ENCODE peak calls at places on chromosomes 1 and 21, in eight cellular contexts. F, H, P, O, U, E, X and W are unnamed samples.
A peak's percentile ranks its signal among the peaks of the same experiment; 100 is the strongest.

GRCh38 chr1:93437976-93438605 is 9.8 kb upstream of the FNBP1L start:
- DNase-seq in U (no peak), P (no peak), X (no peak), F (no peak), O (peak; percentile 51), E (peak; percentile 20), H (no peak), W (no peak)

GRCh38 chr21:41950941-41951408 is 2.8 kb downstream of the C2CD2 start:
- DNase-seq in F (no peak), P (no peak), X (no peak), O (no peak), U (no peak), H (no peak), E (no peak), W (no peak)

GRCh38 chr1:168966217-168966616 is 140.3 kb upstream of the ATP1B1 start:
- DNase-seq in E (no peak), X (no peak), H (no peak), U (no peak), P (no peak), O (no peak), F (no peak), W (no peak)

GRCh38 chr1:235979716-235980338 is 85.1 kb downstream of the NID1 start:
- DNase-seq in P (peak; percentile 68), U (no peak), X (no peak), E (no peak), H (no peak), O (no peak), F (no peak), W (no peak)

GRCh38 chr1:59971464-59971911 is 44.9 kb upstream of the CYP2J2 start:
- DNase-seq in H (peak; percentile 72), E (peak; percentile 7), O (peak; percentile 42), F (peak; percentile 60), X (peak; percentile 63), U (peak; percentile 91), P (peak; percentile 86), W (no peak)

GRCh38 chr1:178565586-178565985 is 52.7 kb downstream of the TEX35 start:
- DNase-seq in E (no peak), H (no peak), X (no peak), P (no peak), U (no peak), O (no peak), F (no peak), W (no peak)

GRCh38 chr1:56068908-56069307 is 510.5 kb downstream of the PLPP3 start:
- DNase-seq in H (no peak), X (no peak), P (no peak), U (no peak), O (peak; percentile 5), E (no peak), F (no peak), W (peak; percentile 41)

GRCh38 chr1:246297314-246298273 is 209.5 kb downstream of the SMYD3 start:
- DNase-seq in F (no peak), X (no peak), O (no peak), H (no peak), E (no peak), U (no peak), P (no peak), W (no peak)

GRCh38 chr1:7378346-7379130 is 392.6 kb upstream of the VAMP3 start:
- DNase-seq in F (no peak), E (no peak), P (no peak), X (peak; percentile 2), O (no peak), H (no peak), U (peak; percentile 60), W (no peak)

GRCh38 chr1:7382971-7383370 is 388.1 kb upstream of the VAMP3 start:
- DNase-seq in H (no peak), P (no peak), O (no peak), U (peak; percentile 22), E (no peak), F (no peak), X (no peak), W (no peak)

GRCh38 chr1:7376676-7377075 is 394.4 kb upstream of the VAMP3 start:
- DNase-seq in F (no peak), X (no peak), P (no peak), U (no peak), O (no peak), H (no peak), E (no peak), W (no peak)

GRCh38 chr1:7380712-7381111 is 390.4 kb upstream of the VAMP3 start:
- DNase-seq in H (no peak), X (no peak), E (no peak), F (no peak), P (no peak), U (no peak), O (no peak), W (no peak)

DNA sequence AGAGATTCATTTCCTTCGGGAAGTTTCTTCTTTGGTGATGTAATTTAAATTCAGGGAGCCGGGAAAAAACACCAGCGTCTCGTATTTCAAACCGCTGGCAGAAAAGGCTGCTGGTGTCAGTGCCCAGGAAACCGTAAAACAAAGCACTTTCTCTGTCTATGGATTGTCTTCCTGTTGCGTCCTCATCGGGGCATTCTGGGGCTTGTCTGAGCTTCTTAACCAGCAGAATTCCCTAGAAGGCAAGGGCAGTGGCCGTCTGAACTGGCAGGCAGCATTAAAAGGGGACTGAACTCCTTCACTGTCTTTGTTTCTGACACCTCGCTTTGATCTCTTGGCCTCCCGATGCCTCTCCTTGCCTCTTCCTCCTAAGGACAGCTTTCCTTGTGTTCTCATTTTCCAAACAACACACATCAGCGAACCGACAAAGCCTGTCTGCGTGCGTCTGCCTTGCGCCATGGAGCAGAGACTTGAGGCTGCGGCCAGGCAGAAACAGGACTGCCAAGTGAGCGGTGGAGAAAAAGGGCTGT is 391.6 kb upstream of the VAMP3 start:
- DNase-seq in H (no peak), P (no peak), E (no peak), F (peak; percentile 40), X (peak; percentile 4), U (peak; percentile 43), O (no peak), W (peak; percentile 12)
- H3K27ac ChIP-seq in H (no peak overlapping the region), P (no peak overlapping the region), E (no peak overlapping the region), F (peak overlapping the region; percentile 38), X (no peak overlapping the region), U (no peak overlapping the region), O (peak overlapping the region; percentile 56), W (peak overlapping the region; percentile 45)

GRCh38 chr1:229002451-229002960 is 267.2 kb downstream of the RHOU start:
- DNase-seq in F (no peak), P (no peak), X (no peak), H (no peak), O (no peak), U (no peak), E (no peak), W (no peak)

GRCh38 chr1:229002037-229002436 is 266.8 kb downstream of the RHOU start:
- DNase-seq in X (no peak), U (no peak), E (no peak), O (no peak), P (no peak), H (no peak), F (no peak), W (no peak)

GRCh38 chr1:229005097-229005496 is 265.8 kb upstream of the RAB4A start:
- DNase-seq in P (no peak), X (no peak), E (no peak), O (no peak), F (no peak), U (no peak), H (no peak), W (no peak)

GRCh38 chr1:229004227-229004833 is 266.6 kb upstream of the RAB4A start:
- DNase-seq in F (no peak), X (no peak), U (no peak), O (no peak), H (no peak), E (no peak), P (no peak), W (no peak)

DNA sequence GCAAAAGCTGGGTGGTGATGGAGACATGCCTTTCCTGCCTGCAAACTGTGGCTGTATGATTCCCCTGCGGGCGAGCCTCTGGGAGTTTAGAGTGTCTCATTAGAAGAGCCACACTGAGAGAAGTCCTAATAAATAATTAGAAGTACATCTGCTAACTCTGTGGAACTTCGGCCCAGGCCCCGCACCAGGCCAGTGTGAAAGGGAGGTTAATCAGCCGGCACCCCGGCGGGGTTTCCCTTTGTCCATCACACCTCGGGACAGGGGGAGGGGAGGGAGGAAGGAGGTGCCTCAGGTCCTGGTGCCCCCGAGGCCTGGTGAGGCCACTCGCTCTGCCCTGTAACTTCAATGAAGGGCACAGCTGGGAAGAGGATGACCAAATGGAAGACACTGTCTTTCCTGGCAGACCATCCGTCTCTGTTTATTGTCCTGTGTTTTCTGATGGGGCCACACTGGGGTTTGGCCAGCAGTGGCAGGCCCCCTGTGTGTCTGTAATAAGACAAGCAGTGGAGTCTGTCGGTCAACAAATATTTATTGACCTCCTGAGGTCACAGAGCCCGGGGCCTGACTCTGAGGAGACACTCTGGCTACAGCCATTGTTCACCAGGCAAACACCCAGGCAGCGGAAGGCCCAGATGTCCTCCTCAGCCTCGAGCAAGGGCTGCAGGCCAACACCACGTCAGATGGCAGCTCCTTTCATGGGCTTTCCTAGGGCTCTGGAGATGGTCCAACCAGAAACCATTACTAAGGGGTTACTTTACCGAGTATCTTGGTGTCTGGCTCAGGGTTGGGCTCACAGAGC is 267.5 kb upstream of the RAB4A start:
- DNase-seq in X (no peak), E (no peak), P (peak; percentile 79), F (no peak), U (no peak), O (no peak), H (no peak), W (no peak)
- H3K27ac ChIP-seq in X (no peak overlapping the region), E (no peak overlapping the region), P (no peak overlapping the region), F (no peak overlapping the region), U (peak overlapping the region; percentile 58), O (no peak overlapping the region), H (no peak overlapping the region), W (no peak overlapping the region)

GRCh38 chr1:67677925-67678324 is 7.1 kb upstream of the GADD45A start:
- DNase-seq in X (no peak), O (no peak), E (no peak), F (no peak), U (no peak), P (no peak), H (no peak), W (no peak)

GRCh38 chr1:67677408-67677807 is 7.6 kb upstream of the GADD45A start:
- DNase-seq in F (no peak), E (no peak), H (no peak), O (no peak), U (no peak), P (no peak), X (no peak), W (no peak)

GRCh38 chr1:67674260-67675011 is 10.6 kb upstream of the GADD45A start:
- DNase-seq in X (peak; percentile 72), O (no peak), U (no peak), P (peak; percentile 52), H (no peak), F (peak; percentile 38), E (peak; percentile 82), W (no peak)

GRCh38 chr1:67676946-67677345 is 8.1 kb upstream of the GADD45A start:
- DNase-seq in P (no peak), H (no peak), E (no peak), X (no peak), F (no peak), O (no peak), U (no peak), W (no peak)

GRCh38 chr1:67675800-67676199 is 9.2 kb upstream of the GADD45A start:
- DNase-seq in F (no peak), X (no peak), H (no peak), O (no peak), E (no peak), P (no peak), U (no peak), W (no peak)
- H3K27ac ChIP-seq in F (no peak overlapping the region), X (no peak overlapping the region), H (no peak overlapping the region), O (no peak overlapping the region), E (no peak overlapping the region), P (no peak overlapping the region), U (no peak overlapping the region), W (no peak overlapping the region)

GRCh38 chr1:26856181-26856580 is 6.8 kb upstream of the SFN start:
- DNase-seq in X (no peak), H (no peak), E (no peak), F (no peak), U (no peak), O (no peak), P (no peak), W (no peak)

GRCh38 chr1:26858891-26859630 is 3.9 kb upstream of the SFN start:
- DNase-seq in X (no peak), O (no peak), P (no peak), E (no peak), F (no peak), H (no peak), U (no peak), W (peak; percentile 98)

GRCh38 chr1:26856604-26857469 is 6.1 kb upstream of the SFN start:
- DNase-seq in O (no peak), X (no peak), H (no peak), U (no peak), F (peak; percentile 64), E (no peak), P (no peak), W (peak; percentile 83)

GRCh38 chr1:26857473-26857872 is 5.5 kb upstream of the SFN start:
- DNase-seq in X (no peak), F (no peak), U (no peak), E (no peak), O (no peak), H (no peak), P (no peak), W (no peak)

DNA sequence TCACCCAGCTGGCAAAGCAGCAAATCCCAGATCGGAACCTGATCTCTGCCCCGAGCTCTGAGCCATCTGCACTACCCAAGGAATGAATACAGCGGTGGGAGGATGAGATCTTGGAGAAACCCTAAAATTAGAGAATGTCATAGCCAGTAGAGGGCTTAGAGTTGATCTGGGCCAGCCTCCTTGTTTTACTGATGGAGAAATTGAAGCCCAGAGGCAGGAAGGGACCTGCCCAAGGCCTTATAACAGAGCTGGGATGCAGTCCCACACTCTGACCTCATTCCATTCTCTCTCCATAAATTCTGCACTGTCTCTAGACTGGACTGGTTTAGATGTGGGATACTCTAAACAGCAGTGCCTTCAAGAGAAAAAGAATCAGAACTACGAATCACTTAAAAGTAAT is 4.8 kb upstream of the SFN start:
- DNase-seq in F (no peak), X (no peak), P (no peak), O (no peak), U (no peak), E (no peak), H (no peak), W (no peak)
- H3K27ac ChIP-seq in F (peak overlapping the region; percentile 6), X (no peak overlapping the region), P (no peak overlapping the region), O (peak overlapping the region; percentile 28), U (no peak overlapping the region), E (no peak overlapping the region), H (no peak overlapping the region), W (peak overlapping the region; percentile 99)